ENCODE peak calls at places on chromosomes 6 and 20, in nine cellular contexts. F is OCI-LY7, H is A673, D is adrenal gland, J is Peyer's patch, S is left lung, I is upper lobe of right lung, C is sigmoid colon, B is heart right ventricle. O is an unnamed sample.

GRCh38 chr20:39004508-39004907 is 42.4 kb downstream of the DHX35 start:
- DNase-seq in J (peak), D (no peak), H (no peak), S (no peak), C (no peak), B (peak), F (no peak), I (peak), O (no peak)

GRCh38 chr6:51541847-51542246 is 545.6 kb downstream of the PKHD1 start:
- DNase-seq in D (no peak), I (no peak), H (peak), J (no peak), F (no peak), C (no peak), S (no peak), B (no peak), O (no peak)

GRCh38 chr20:43975096-43975768 is 60.6 kb downstream of the TOX2 start:
- DNase-seq in D (no peak), F (no peak), S (no peak), B (no peak), H (peak), J (no peak), C (no peak), I (no peak), O (no peak)

GRCh38 chr6:138987299-138987642 is 782 bp downstream of the REPS1 start:
- DNase-seq in C (peak), F (no peak), D (peak), B (peak), S (peak), H (no peak), J (no peak), I (peak), O (peak)

GRCh38 chr20:38127011-38127621 is 38.0 kb downstream of the TGM2 start:
- DNase-seq in D (no peak), H (no peak), I (peak), J (peak), S (peak), F (no peak), B (no peak), C (peak), O (no peak)

GRCh38 chr20:12764053-12764452 is 244.7 kb upstream of the SPTLC3 start:
- DNase-seq in D (no peak), I (no peak), J (no peak), S (no peak), F (no peak), C (no peak), H (no peak), B (no peak), O (no peak)

GRCh38 chr6:37454420-37455125 is 21.6 kb downstream of the CMTR1 start:
- DNase-seq in H (no peak), D (no peak), J (no peak), C (no peak), B (no peak), F (no peak), S (no peak), I (no peak), O (no peak)

GRCh38 chr6:108164815-108165706 is 761 bp upstream of the NR2E1 start:
- DNase-seq in C (no peak), S (peak), D (no peak), H (no peak), I (no peak), B (no peak), J (no peak), F (no peak), O (no peak)

GRCh38 chr6:19613678-19614077 is 223.5 kb upstream of the ID4 start:
- DNase-seq in F (peak), S (no peak), I (no peak), B (no peak), C (no peak), D (no peak), H (no peak), J (no peak), O (no peak)

GRCh38 chr6:13708679-13709261 is 2.9 kb downstream of the RANBP9 start:
- DNase-seq in F (peak), H (no peak), D (no peak), C (no peak), S (no peak), I (no peak), J (no peak), B (no peak), O (no peak)

GRCh38 chr6:16212276-16212675 is 26.1 kb upstream of the GMPR start:
- DNase-seq in I (no peak), J (no peak), H (no peak), B (no peak), F (no peak), C (no peak), S (no peak), D (no peak), O (no peak)

GRCh38 chr6:145080651-145081050 is 654.7 kb downstream of the EPM2A start:
- DNase-seq in B (no peak), J (no peak), D (no peak), I (no peak), H (no peak), C (no peak), S (no peak), F (no peak), O (no peak)

GRCh38 chr6:165869526-165869925 is 206.5 kb upstream of the PDE10A start:
- DNase-seq in S (no peak), D (no peak), B (no peak), H (no peak), F (no peak), I (no peak), J (no peak), C (no peak), O (no peak)

GRCh38 chr20:60993647-60994046 is 258.4 kb upstream of the CDH4 start:
- DNase-seq in D (no peak), J (no peak), B (no peak), F (no peak), S (no peak), I (no peak), H (peak), C (no peak), O (no peak)

GRCh38 chr6:64479134-64479533 is 843.5 kb downstream of the PHF3 start:
- DNase-seq in C (no peak), I (no peak), J (no peak), F (no peak), H (no peak), S (no peak), B (no peak), D (no peak), O (no peak)

GRCh38 chr6:41728073-41728936 is 7.1 kb downstream of the TFEB start:
- DNase-seq in H (no peak), F (peak), S (peak), B (no peak), J (peak), C (no peak), I (no peak), D (no peak), O (no peak)

GRCh38 chr6:147510949-147511590 is 2.6 kb downstream of the SAMD5 start:
- DNase-seq in F (no peak), H (no peak), D (no peak), I (no peak), B (no peak), C (no peak), J (no peak), S (no peak), O (no peak)

GRCh38 chr20:37755665-37756064 is 61.8 kb downstream of the CTNNBL1 start:
- DNase-seq in S (no peak), C (no peak), J (no peak), H (no peak), F (no peak), D (no peak), I (no peak), B (peak), O (no peak)

GRCh38 chr6:2245103-2245953 is at the start of gene GMDS:
- DNase-seq in D (peak), F (peak), I (peak), H (peak), J (peak), C (peak), B (peak), S (peak), O (no peak)

GRCh38 chr20:16975682-16976081 is 227.5 kb downstream of the OTOR start:
- DNase-seq in C (no peak), I (no peak), H (no peak), F (no peak), D (no peak), S (peak), B (no peak), J (no peak), O (no peak)

GRCh38 chr6:35287671-35288396 is 9.8 kb upstream of the DEF6 start:
- DNase-seq in F (no peak), I (no peak), C (no peak), J (no peak), H (no peak), S (no peak), D (no peak), B (no peak), O (no peak)

GRCh38 chr6:25041676-25042598 is 106.2 kb upstream of the RIPOR2 start:
- DNase-seq in I (no peak), J (peak), F (peak), S (no peak), C (no peak), B (no peak), D (no peak), H (no peak), O (no peak)

GRCh38 chr6:97280766-97281165 is 2.2 kb downstream of the MMS22L start:
- DNase-seq in C (no peak), I (no peak), J (no peak), S (no peak), H (no peak), D (no peak), F (no peak), B (no peak), O (no peak)

GRCh38 chr6:132357120-132357519 is 44.2 kb downstream of the MOXD1 start:
- DNase-seq in I (no peak), C (no peak), F (no peak), H (no peak), S (no peak), B (no peak), D (no peak), J (no peak), O (no peak)

GRCh38 chr6:167689278-167689677 is 137.4 kb upstream of the AFDN start:
- DNase-seq in B (no peak), F (no peak), H (no peak), S (no peak), I (no peak), C (no peak), D (no peak), J (no peak), O (no peak)

GRCh38 chr6:80789912-80790635 is 683.6 kb downstream of the BCKDHB start:
- DNase-seq in F (no peak), D (no peak), H (no peak), J (no peak), S (no peak), C (no peak), I (no peak), B (no peak), O (no peak)

GRCh38 chr20:16491277-16491912 is 81.9 kb downstream of the KIF16B start:
- DNase-seq in I (no peak), J (peak), B (no peak), S (no peak), F (no peak), D (peak), C (no peak), H (no peak), O (no peak)

GRCh38 chr6:69601132-69601531 is 195.7 kb downstream of the LMBRD1 start:
- DNase-seq in S (peak), C (no peak), J (no peak), F (no peak), I (no peak), D (no peak), B (no peak), H (no peak), O (no peak)

GRCh38 chr6:106794129-106794528 is 164.8 kb downstream of the QRSL1 start:
- DNase-seq in D (no peak), B (no peak), C (no peak), S (no peak), F (no peak), H (no peak), J (no peak), I (no peak), O (no peak)

GRCh38 chr6:106799008-106799952 is 169.9 kb downstream of the QRSL1 start:
- DNase-seq in H (peak), I (no peak), J (no peak), F (no peak), B (no peak), D (no peak), C (no peak), S (no peak), O (no peak)

GRCh38 chr6:106800379-106800778 is 171.0 kb downstream of the QRSL1 start:
- DNase-seq in F (no peak), J (no peak), H (no peak), C (no peak), D (no peak), S (no peak), I (no peak), B (no peak), O (no peak)

GRCh38 chr6:106796754-106797153 is 167.4 kb downstream of the QRSL1 start:
- DNase-seq in C (no peak), H (no peak), D (no peak), I (no peak), B (no peak), S (no peak), J (no peak), F (no peak), O (no peak)

GRCh38 chr6:106797186-106797585 is 167.8 kb downstream of the QRSL1 start:
- DNase-seq in J (no peak), H (no peak), D (no peak), F (no peak), C (no peak), S (no peak), B (no peak), I (no peak), O (no peak)
- H3K27ac ChIP-seq in J (no peak), H (no peak), D (no peak), F (no peak), C (no peak), S (no peak), B (no peak), I (no peak), O (no peak)

DNA sequence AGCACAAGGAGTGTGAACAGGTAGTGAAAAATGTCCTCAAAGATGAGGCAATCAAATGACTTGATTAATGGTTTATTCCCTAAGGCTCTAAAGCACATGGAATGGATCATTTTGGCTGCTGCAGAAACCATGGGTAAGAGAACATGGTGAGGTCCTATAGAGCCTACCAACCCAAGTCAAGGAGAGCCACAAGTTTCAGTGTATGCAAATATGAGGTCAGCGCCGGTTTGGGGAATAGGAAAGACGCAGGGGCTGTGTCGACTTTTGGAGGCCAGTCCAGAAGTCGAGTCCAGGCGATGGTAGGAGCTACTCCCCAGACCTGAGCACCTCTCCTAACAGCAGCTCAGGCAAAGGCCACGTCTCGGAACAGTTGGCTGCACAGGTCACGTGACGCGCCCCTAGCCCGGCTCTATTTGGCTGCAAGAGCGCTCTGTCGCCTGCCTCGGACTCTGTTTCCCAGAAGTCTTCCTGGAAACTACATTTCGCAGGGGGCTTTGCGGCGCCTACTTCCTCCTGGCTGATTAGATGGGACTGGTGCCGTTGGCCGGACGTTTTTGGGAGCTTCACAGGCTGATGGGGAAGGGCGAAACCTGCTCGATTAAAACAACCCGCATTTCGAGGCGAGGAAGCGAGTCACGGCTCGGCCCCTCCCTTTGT is 74.4 kb upstream of the CHD6 start:
- DNase-seq in I (peak), F (peak), H (peak), S (peak), D (peak), C (peak), B (peak), J (peak), O (peak)
- H3K27ac ChIP-seq in I (peak), F (peak), H (peak), S (peak), D (peak), C (peak), B (peak), J (peak), O (peak)

GRCh38 chr6:111662794-111663231 is 57.1 kb upstream of the TRAF3IP2 start:
- DNase-seq in F (peak), C (peak), H (no peak), D (no peak), I (no peak), S (no peak), B (no peak), J (no peak), O (no peak)

GRCh38 chr6:111663692-111664564 is 58.2 kb upstream of the TRAF3IP2 start:
- DNase-seq in H (no peak), B (peak), C (peak), S (no peak), J (no peak), I (no peak), D (peak), F (no peak), O (peak)

GRCh38 chr6:111663232-111663631 is 57.6 kb upstream of the TRAF3IP2 start:
- DNase-seq in B (peak), J (no peak), D (no peak), S (no peak), H (no peak), C (peak), F (no peak), I (no peak), O (no peak)

GRCh38 chr6:111666812-111667211 is 61.1 kb upstream of the TRAF3IP2 start:
- DNase-seq in F (no peak), H (no peak), S (no peak), D (no peak), B (no peak), I (no peak), C (no peak), J (no peak), O (no peak)

DNA sequence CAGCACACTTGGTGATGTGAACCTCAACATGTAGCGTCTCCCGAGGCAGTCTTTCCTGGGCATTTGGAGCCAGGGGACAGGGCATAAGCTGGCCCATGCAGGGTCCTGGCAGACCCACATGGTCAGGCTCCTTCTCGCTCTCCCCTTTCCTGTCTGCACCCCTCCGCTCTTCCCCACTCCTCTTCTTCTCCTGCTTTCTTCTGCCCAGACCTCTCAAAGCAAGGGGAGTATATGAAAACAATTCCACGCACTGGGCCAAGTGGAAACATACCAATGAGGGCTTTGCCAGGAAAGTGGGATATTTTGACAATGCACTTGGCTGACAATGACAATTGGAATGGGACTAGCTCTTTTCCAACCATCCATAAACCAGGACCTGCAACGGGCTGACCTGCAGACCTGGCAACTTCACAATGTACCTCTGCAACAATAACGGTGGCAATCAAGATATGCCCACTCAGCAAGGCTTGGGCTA is 58.9 kb upstream of the TRAF3IP2 start:
- DNase-seq in D (no peak), B (no peak), J (no peak), F (no peak), I (no peak), S (no peak), H (no peak), C (no peak), O (no peak)
- H3K27ac ChIP-seq in D (peak), B (peak), J (peak), F (no peak), I (peak), S (no peak), H (no peak), C (peak), O (no peak)

GRCh38 chr6:105644073-105644489 is 241.2 kb upstream of the PREP start:
- DNase-seq in B (no peak), S (no peak), F (no peak), H (no peak), D (no peak), C (no peak), I (no peak), J (no peak), O (no peak)
- H3K27ac ChIP-seq in B (no peak), S (no peak), F (no peak), H (no peak), D (no peak), C (no peak), I (no peak), J (peak), O (no peak)

GRCh38 chr20:2741463-2741862 is 48.9 kb downstream of the EBF4 start:
- DNase-seq in I (no peak), B (no peak), J (no peak), F (no peak), S (no peak), C (no peak), D (no peak), H (no peak), O (no peak)

GRCh38 chr20:2740702-2741101 is 48.1 kb downstream of the EBF4 start:
- DNase-seq in F (no peak), J (no peak), D (no peak), C (no peak), H (no peak), B (no peak), I (no peak), S (no peak), O (no peak)

GRCh38 chr20:2742934-2743559 is 50.5 kb downstream of the EBF4 start:
- DNase-seq in S (peak), C (peak), J (peak), F (peak), I (peak), D (peak), H (peak), B (peak), O (no peak)

GRCh38 chr20:2741881-2742280 is 49.3 kb downstream of the EBF4 start:
- DNase-seq in D (no peak), C (no peak), S (no peak), B (no peak), I (no peak), H (no peak), J (no peak), F (no peak), O (no peak)

DNA sequence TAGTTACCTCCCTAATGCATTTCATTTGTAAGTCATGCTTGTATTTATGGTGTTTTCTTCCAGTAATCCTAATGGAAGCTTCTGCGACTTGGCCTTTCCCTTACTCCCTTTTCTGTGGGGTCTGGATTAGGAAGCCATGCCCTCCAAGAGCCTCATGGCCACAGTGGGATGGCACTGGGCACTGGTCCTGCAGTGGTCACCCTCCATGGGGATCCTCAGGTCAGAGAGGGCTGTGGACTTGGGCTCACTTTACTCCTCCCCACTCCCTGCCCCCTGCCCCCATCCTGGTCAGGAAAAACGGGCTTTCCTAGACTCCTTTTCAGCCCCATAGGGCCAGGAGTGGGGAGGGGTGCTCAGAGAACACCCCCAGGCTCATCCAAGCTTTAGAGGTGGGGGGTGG is 49.9 kb downstream of the EBF4 start:
- DNase-seq in H (no peak), D (no peak), J (no peak), I (no peak), S (no peak), C (no peak), B (no peak), F (no peak), O (no peak)
- H3K27ac ChIP-seq in H (no peak), D (no peak), J (no peak), I (no peak), S (no peak), C (no peak), B (no peak), F (no peak), O (no peak)

DNA sequence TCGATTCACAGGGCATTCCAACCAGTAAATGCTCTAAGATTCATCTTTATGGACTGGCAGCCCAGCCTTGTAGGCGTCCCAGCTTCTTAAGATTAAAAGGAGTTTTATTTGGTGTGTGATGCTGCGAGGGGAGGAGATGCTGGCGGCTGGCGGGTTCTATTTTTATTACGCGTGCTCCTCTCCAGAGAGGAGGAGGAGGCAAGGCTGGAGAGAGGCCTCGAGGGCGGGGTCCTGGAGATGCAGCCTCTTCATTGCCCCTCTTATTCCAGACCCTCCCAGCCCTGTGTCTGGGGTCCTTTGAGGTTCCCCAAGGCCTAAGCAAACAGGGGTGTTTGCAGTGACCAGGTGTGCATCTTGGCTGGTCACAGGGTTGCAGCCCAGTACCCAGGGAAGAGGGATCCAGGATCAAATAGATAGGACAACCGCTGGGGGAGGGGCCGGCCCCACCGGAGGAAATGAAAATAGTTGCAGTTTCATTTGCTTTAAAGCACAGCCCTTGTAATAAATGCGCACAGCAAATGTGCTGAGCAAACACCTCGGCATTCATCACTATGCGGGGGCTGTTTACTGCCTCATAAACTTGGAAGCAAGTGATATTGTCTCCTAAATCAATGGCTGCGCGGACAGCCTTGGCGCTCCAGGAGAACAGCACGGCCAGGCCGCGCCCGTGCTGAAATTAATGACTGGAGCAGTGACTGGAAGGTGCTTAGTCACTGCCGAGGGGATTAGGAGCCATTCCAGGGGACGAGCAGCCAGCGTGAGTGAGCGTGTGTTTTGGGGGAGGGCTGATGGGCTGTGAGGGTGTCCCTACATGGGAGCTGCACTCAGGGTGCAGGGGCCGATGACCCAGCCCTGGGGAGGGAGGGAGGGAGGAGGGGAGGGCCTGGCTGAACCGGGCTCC is 83.0 kb downstream of the TMEM242 start:
- DNase-seq in J (peak), F (no peak), I (peak), C (peak), D (no peak), H (peak), B (no peak), S (no peak), O (no peak)
- H3K27ac ChIP-seq in J (peak), F (no peak), I (no peak), C (peak), D (peak), H (no peak), B (peak), S (peak), O (peak)

O was measured in caudate nucleus.